ENCODE peak calls at places on chromosome 5, in eight cellular contexts. One of them, this sample, is unnamed.

GRCh38 chr5:80181618-80182211 is 74.1 kb downstream of the SERINC5 start:
- DNase-seq in ascending aorta: no peak
- DNase-seq in activated CD4-positive, alpha-beta T cell treated with anti-CD3 and anti-CD28 coated beads for 1 hour: no peak
- DNase-seq in activated naive CD4-positive, alpha-beta T cell treated with anti-CD3 and anti-CD28 coated beads for 36 hours: peak; percentile 69
- DNase-seq in cardiac muscle cell: peak; percentile 47
- DNase-seq in right atrium auricular region: no peak
- DNase-seq in upper lobe of right lung: peak; percentile 79
- DNase-seq in glutamatergic neuron: no peak
- DNase-seq in this sample: no peak

GRCh38 chr5:149035282-149035882 is 27.5 kb downstream of the SH3TC2 start:
- DNase-seq in ascending aorta: no peak
- DNase-seq in activated CD4-positive, alpha-beta T cell treated with anti-CD3 and anti-CD28 coated beads for 1 hour: peak; percentile 40
- DNase-seq in activated naive CD4-positive, alpha-beta T cell treated with anti-CD3 and anti-CD28 coated beads for 36 hours: peak; percentile 89
- DNase-seq in cardiac muscle cell: peak; percentile 85
- DNase-seq in right atrium auricular region: peak; percentile 85
- DNase-seq in upper lobe of right lung: peak; percentile 85
- DNase-seq in glutamatergic neuron: peak; percentile 82
- DNase-seq in this sample: peak; percentile 81

GRCh38 chr5:143154495-143155375 is 248.8 kb downstream of the NR3C1 start:
- DNase-seq in ascending aorta: no peak
- DNase-seq in activated CD4-positive, alpha-beta T cell treated with anti-CD3 and anti-CD28 coated beads for 1 hour: no peak
- DNase-seq in activated naive CD4-positive, alpha-beta T cell treated with anti-CD3 and anti-CD28 coated beads for 36 hours: no peak
- DNase-seq in cardiac muscle cell: no peak
- DNase-seq in right atrium auricular region: no peak
- DNase-seq in upper lobe of right lung: no peak
- DNase-seq in glutamatergic neuron: no peak
- DNase-seq in this sample: peak; percentile 79

GRCh38 chr5:147216552-147217154 is 18.2 kb upstream of the STK32A start:
- DNase-seq in ascending aorta: no peak
- DNase-seq in activated CD4-positive, alpha-beta T cell treated with anti-CD3 and anti-CD28 coated beads for 1 hour: no peak
- DNase-seq in activated naive CD4-positive, alpha-beta T cell treated with anti-CD3 and anti-CD28 coated beads for 36 hours: peak; percentile 8
- DNase-seq in cardiac muscle cell: peak; percentile 30
- DNase-seq in right atrium auricular region: no peak
- DNase-seq in upper lobe of right lung: no peak
- DNase-seq in glutamatergic neuron: no peak
- DNase-seq in this sample: peak; percentile 61

GRCh38 chr5:171893290-171893890 is 107.8 kb downstream of the SMIM23 start:
- DNase-seq in ascending aorta: no peak
- DNase-seq in activated CD4-positive, alpha-beta T cell treated with anti-CD3 and anti-CD28 coated beads for 1 hour: no peak
- DNase-seq in activated naive CD4-positive, alpha-beta T cell treated with anti-CD3 and anti-CD28 coated beads for 36 hours: no peak
- DNase-seq in cardiac muscle cell: peak; percentile 55
- DNase-seq in right atrium auricular region: no peak
- DNase-seq in upper lobe of right lung: no peak
- DNase-seq in glutamatergic neuron: no peak
- DNase-seq in this sample: no peak

GRCh38 chr5:83577036-83577636 is 105.6 kb downstream of the VCAN start:
- DNase-seq in ascending aorta: no peak
- DNase-seq in activated CD4-positive, alpha-beta T cell treated with anti-CD3 and anti-CD28 coated beads for 1 hour: no peak
- DNase-seq in activated naive CD4-positive, alpha-beta T cell treated with anti-CD3 and anti-CD28 coated beads for 36 hours: no peak
- DNase-seq in cardiac muscle cell: peak; percentile 82
- DNase-seq in right atrium auricular region: no peak
- DNase-seq in upper lobe of right lung: no peak
- DNase-seq in glutamatergic neuron: no peak
- DNase-seq in this sample: peak; percentile 54

GRCh38 chr5:50744761-50745160 is 78.3 kb downstream of the PARP8 start:
- DNase-seq in ascending aorta: no peak
- DNase-seq in activated CD4-positive, alpha-beta T cell treated with anti-CD3 and anti-CD28 coated beads for 1 hour: no peak
- DNase-seq in activated naive CD4-positive, alpha-beta T cell treated with anti-CD3 and anti-CD28 coated beads for 36 hours: no peak
- DNase-seq in cardiac muscle cell: peak; percentile 18
- DNase-seq in right atrium auricular region: no peak
- DNase-seq in upper lobe of right lung: no peak
- DNase-seq in glutamatergic neuron: no peak
- DNase-seq in this sample: no peak

GRCh38 chr5:107067391-107067790 is 603.3 kb downstream of the EFNA5 start:
- DNase-seq in ascending aorta: no peak
- DNase-seq in activated CD4-positive, alpha-beta T cell treated with anti-CD3 and anti-CD28 coated beads for 1 hour: no peak
- DNase-seq in activated naive CD4-positive, alpha-beta T cell treated with anti-CD3 and anti-CD28 coated beads for 36 hours: no peak
- DNase-seq in cardiac muscle cell: no peak
- DNase-seq in right atrium auricular region: no peak
- DNase-seq in upper lobe of right lung: no peak
- DNase-seq in glutamatergic neuron: no peak
- DNase-seq in this sample: no peak

GRCh38 chr5:14167211-14167845 is 24.2 kb downstream of the TRIO start:
- DNase-seq in ascending aorta: no peak
- DNase-seq in activated CD4-positive, alpha-beta T cell treated with anti-CD3 and anti-CD28 coated beads for 1 hour: no peak
- DNase-seq in activated naive CD4-positive, alpha-beta T cell treated with anti-CD3 and anti-CD28 coated beads for 36 hours: no peak
- DNase-seq in cardiac muscle cell: peak; percentile 38
- DNase-seq in right atrium auricular region: no peak
- DNase-seq in upper lobe of right lung: no peak
- DNase-seq in glutamatergic neuron: no peak
- DNase-seq in this sample: no peak

GRCh38 chr5:31692561-31693221 is 53.8 kb downstream of the PDZD2 start:
- DNase-seq in ascending aorta: no peak
- DNase-seq in activated CD4-positive, alpha-beta T cell treated with anti-CD3 and anti-CD28 coated beads for 1 hour: no peak
- DNase-seq in activated naive CD4-positive, alpha-beta T cell treated with anti-CD3 and anti-CD28 coated beads for 36 hours: no peak
- DNase-seq in cardiac muscle cell: no peak
- DNase-seq in right atrium auricular region: no peak
- DNase-seq in upper lobe of right lung: peak; percentile 54
- DNase-seq in glutamatergic neuron: no peak
- DNase-seq in this sample: no peak

GRCh38 chr5:66134407-66134843 is 9.7 kb upstream of the SREK1 start:
- DNase-seq in ascending aorta: no peak
- DNase-seq in activated CD4-positive, alpha-beta T cell treated with anti-CD3 and anti-CD28 coated beads for 1 hour: no peak
- DNase-seq in activated naive CD4-positive, alpha-beta T cell treated with anti-CD3 and anti-CD28 coated beads for 36 hours: no peak
- DNase-seq in cardiac muscle cell: peak; percentile 46
- DNase-seq in right atrium auricular region: no peak
- DNase-seq in upper lobe of right lung: no peak
- DNase-seq in glutamatergic neuron: no peak
- DNase-seq in this sample: no peak

GRCh38 chr5:87151547-87151946 is 116.1 kb upstream of the RASA1 start:
- DNase-seq in ascending aorta: no peak
- DNase-seq in activated CD4-positive, alpha-beta T cell treated with anti-CD3 and anti-CD28 coated beads for 1 hour: no peak
- DNase-seq in activated naive CD4-positive, alpha-beta T cell treated with anti-CD3 and anti-CD28 coated beads for 36 hours: no peak
- DNase-seq in cardiac muscle cell: peak; percentile 80
- DNase-seq in right atrium auricular region: no peak
- DNase-seq in upper lobe of right lung: no peak
- DNase-seq in glutamatergic neuron: no peak
- DNase-seq in this sample: no peak

GRCh38 chr5:32210151-32210550 is 36.0 kb upstream of the GOLPH3 start:
- DNase-seq in ascending aorta: no peak
- DNase-seq in activated CD4-positive, alpha-beta T cell treated with anti-CD3 and anti-CD28 coated beads for 1 hour: no peak
- DNase-seq in activated naive CD4-positive, alpha-beta T cell treated with anti-CD3 and anti-CD28 coated beads for 36 hours: no peak
- DNase-seq in cardiac muscle cell: no peak
- DNase-seq in right atrium auricular region: no peak
- DNase-seq in upper lobe of right lung: no peak
- DNase-seq in glutamatergic neuron: no peak
- DNase-seq in this sample: no peak

GRCh38 chr5:96293966-96294886 is 138.8 kb downstream of the PCSK1 start:
- DNase-seq in ascending aorta: no peak
- DNase-seq in activated CD4-positive, alpha-beta T cell treated with anti-CD3 and anti-CD28 coated beads for 1 hour: no peak
- DNase-seq in activated naive CD4-positive, alpha-beta T cell treated with anti-CD3 and anti-CD28 coated beads for 36 hours: no peak
- DNase-seq in cardiac muscle cell: no peak
- DNase-seq in right atrium auricular region: no peak
- DNase-seq in upper lobe of right lung: no peak
- DNase-seq in glutamatergic neuron: no peak
- DNase-seq in this sample: no peak

GRCh38 chr5:132202711-132203463 is 24.8 kb downstream of the P4HA2 start:
- DNase-seq in ascending aorta: no peak
- DNase-seq in activated CD4-positive, alpha-beta T cell treated with anti-CD3 and anti-CD28 coated beads for 1 hour: no peak
- DNase-seq in activated naive CD4-positive, alpha-beta T cell treated with anti-CD3 and anti-CD28 coated beads for 36 hours: no peak
- DNase-seq in cardiac muscle cell: no peak
- DNase-seq in right atrium auricular region: no peak
- DNase-seq in upper lobe of right lung: no peak
- DNase-seq in glutamatergic neuron: no peak
- DNase-seq in this sample: no peak

GRCh38 chr5:41186143-41186542 is 27.2 kb downstream of the C6 start:
- DNase-seq in ascending aorta: no peak
- DNase-seq in activated CD4-positive, alpha-beta T cell treated with anti-CD3 and anti-CD28 coated beads for 1 hour: no peak
- DNase-seq in activated naive CD4-positive, alpha-beta T cell treated with anti-CD3 and anti-CD28 coated beads for 36 hours: no peak
- DNase-seq in cardiac muscle cell: no peak
- DNase-seq in right atrium auricular region: no peak
- DNase-seq in upper lobe of right lung: no peak
- DNase-seq in glutamatergic neuron: no peak
- DNase-seq in this sample: peak; percentile 4

GRCh38 chr5:112697301-112697700 is 40.4 kb upstream of the APC start:
- DNase-seq in ascending aorta: no peak
- DNase-seq in activated CD4-positive, alpha-beta T cell treated with anti-CD3 and anti-CD28 coated beads for 1 hour: no peak
- DNase-seq in activated naive CD4-positive, alpha-beta T cell treated with anti-CD3 and anti-CD28 coated beads for 36 hours: no peak
- DNase-seq in cardiac muscle cell: no peak
- DNase-seq in right atrium auricular region: no peak
- DNase-seq in upper lobe of right lung: no peak
- DNase-seq in glutamatergic neuron: no peak
- DNase-seq in this sample: no peak

GRCh38 chr5:90293931-90294330 is 115.6 kb downstream of the CETN3 start:
- DNase-seq in ascending aorta: no peak
- DNase-seq in activated CD4-positive, alpha-beta T cell treated with anti-CD3 and anti-CD28 coated beads for 1 hour: no peak
- DNase-seq in activated naive CD4-positive, alpha-beta T cell treated with anti-CD3 and anti-CD28 coated beads for 36 hours: no peak
- DNase-seq in cardiac muscle cell: peak; percentile 86
- DNase-seq in right atrium auricular region: no peak
- DNase-seq in upper lobe of right lung: no peak
- DNase-seq in glutamatergic neuron: no peak
- DNase-seq in this sample: peak; percentile 85

GRCh38 chr5:83220331-83220730 is 143.0 kb downstream of the XRCC4 start:
- DNase-seq in ascending aorta: no peak
- DNase-seq in activated CD4-positive, alpha-beta T cell treated with anti-CD3 and anti-CD28 coated beads for 1 hour: no peak
- DNase-seq in activated naive CD4-positive, alpha-beta T cell treated with anti-CD3 and anti-CD28 coated beads for 36 hours: no peak
- DNase-seq in cardiac muscle cell: no peak
- DNase-seq in right atrium auricular region: no peak
- DNase-seq in upper lobe of right lung: no peak
- DNase-seq in glutamatergic neuron: no peak
- DNase-seq in this sample: peak; percentile 73

GRCh38 chr5:150619359-150620230 is 20.9 kb upstream of the SYNPO start:
- DNase-seq in ascending aorta: no peak
- DNase-seq in activated CD4-positive, alpha-beta T cell treated with anti-CD3 and anti-CD28 coated beads for 1 hour: no peak
- DNase-seq in activated naive CD4-positive, alpha-beta T cell treated with anti-CD3 and anti-CD28 coated beads for 36 hours: no peak
- DNase-seq in cardiac muscle cell: peak; percentile 85
- DNase-seq in right atrium auricular region: peak; percentile 89
- DNase-seq in upper lobe of right lung: no peak
- DNase-seq in glutamatergic neuron: no peak
- DNase-seq in this sample: no peak

GRCh38 chr5:18745591-18745987 is 1111.3 kb downstream of the TAF11L14 start:
- DNase-seq in ascending aorta: no peak
- DNase-seq in activated CD4-positive, alpha-beta T cell treated with anti-CD3 and anti-CD28 coated beads for 1 hour: no peak
- DNase-seq in activated naive CD4-positive, alpha-beta T cell treated with anti-CD3 and anti-CD28 coated beads for 36 hours: peak; percentile 23
- DNase-seq in cardiac muscle cell: no peak
- DNase-seq in right atrium auricular region: no peak
- DNase-seq in upper lobe of right lung: no peak
- DNase-seq in glutamatergic neuron: no peak
- DNase-seq in this sample: no peak

GRCh38 chr5:131067596-131067995 is 97.5 kb downstream of the HINT1 start:
- DNase-seq in ascending aorta: no peak
- DNase-seq in activated CD4-positive, alpha-beta T cell treated with anti-CD3 and anti-CD28 coated beads for 1 hour: no peak
- DNase-seq in activated naive CD4-positive, alpha-beta T cell treated with anti-CD3 and anti-CD28 coated beads for 36 hours: no peak
- DNase-seq in cardiac muscle cell: no peak
- DNase-seq in right atrium auricular region: no peak
- DNase-seq in upper lobe of right lung: no peak
- DNase-seq in glutamatergic neuron: no peak
- DNase-seq in this sample: no peak

GRCh38 chr5:142808778-142809606 is 38.8 kb downstream of the ARHGAP26 start:
- DNase-seq in ascending aorta: no peak
- DNase-seq in activated CD4-positive, alpha-beta T cell treated with anti-CD3 and anti-CD28 coated beads for 1 hour: no peak
- DNase-seq in activated naive CD4-positive, alpha-beta T cell treated with anti-CD3 and anti-CD28 coated beads for 36 hours: no peak
- DNase-seq in cardiac muscle cell: no peak
- DNase-seq in right atrium auricular region: no peak
- DNase-seq in upper lobe of right lung: no peak
- DNase-seq in glutamatergic neuron: no peak
- DNase-seq in this sample: no peak

GRCh38 chr5:65802080-65802479 is 80.1 kb downstream of the NLN start:
- DNase-seq in ascending aorta: no peak
- DNase-seq in activated CD4-positive, alpha-beta T cell treated with anti-CD3 and anti-CD28 coated beads for 1 hour: no peak
- DNase-seq in activated naive CD4-positive, alpha-beta T cell treated with anti-CD3 and anti-CD28 coated beads for 36 hours: no peak
- DNase-seq in cardiac muscle cell: no peak
- DNase-seq in right atrium auricular region: no peak
- DNase-seq in upper lobe of right lung: no peak
- DNase-seq in glutamatergic neuron: no peak
- DNase-seq in this sample: no peak

GRCh38 chr5:124519396-124519795 is 227.0 kb downstream of the ZNF608 start:
- DNase-seq in ascending aorta: no peak
- DNase-seq in activated CD4-positive, alpha-beta T cell treated with anti-CD3 and anti-CD28 coated beads for 1 hour: no peak
- DNase-seq in activated naive CD4-positive, alpha-beta T cell treated with anti-CD3 and anti-CD28 coated beads for 36 hours: no peak
- DNase-seq in cardiac muscle cell: peak; percentile 89
- DNase-seq in right atrium auricular region: no peak
- DNase-seq in upper lobe of right lung: no peak
- DNase-seq in glutamatergic neuron: no peak
- DNase-seq in this sample: no peak

GRCh38 chr5:39439582-39439981 is 14.8 kb upstream of the DAB2 start:
- DNase-seq in ascending aorta: no peak
- DNase-seq in activated CD4-positive, alpha-beta T cell treated with anti-CD3 and anti-CD28 coated beads for 1 hour: no peak
- DNase-seq in activated naive CD4-positive, alpha-beta T cell treated with anti-CD3 and anti-CD28 coated beads for 36 hours: no peak
- DNase-seq in cardiac muscle cell: no peak
- DNase-seq in right atrium auricular region: no peak
- DNase-seq in upper lobe of right lung: no peak
- DNase-seq in glutamatergic neuron: no peak
- DNase-seq in this sample: no peak

GRCh38 chr5:91129748-91130147 is 253.4 kb downstream of the ARRDC3 start:
- DNase-seq in ascending aorta: no peak
- DNase-seq in activated CD4-positive, alpha-beta T cell treated with anti-CD3 and anti-CD28 coated beads for 1 hour: no peak
- DNase-seq in activated naive CD4-positive, alpha-beta T cell treated with anti-CD3 and anti-CD28 coated beads for 36 hours: no peak
- DNase-seq in cardiac muscle cell: no peak
- DNase-seq in right atrium auricular region: no peak
- DNase-seq in upper lobe of right lung: no peak
- DNase-seq in glutamatergic neuron: no peak
- DNase-seq in this sample: no peak

GRCh38 chr5:142881076-142881466 is 110.9 kb downstream of the ARHGAP26 start:
- DNase-seq in ascending aorta: no peak
- DNase-seq in activated CD4-positive, alpha-beta T cell treated with anti-CD3 and anti-CD28 coated beads for 1 hour: no peak
- DNase-seq in activated naive CD4-positive, alpha-beta T cell treated with anti-CD3 and anti-CD28 coated beads for 36 hours: no peak
- DNase-seq in cardiac muscle cell: peak; percentile 71
- DNase-seq in right atrium auricular region: no peak
- DNase-seq in upper lobe of right lung: no peak
- DNase-seq in glutamatergic neuron: no peak
- DNase-seq in this sample: peak; percentile 95

GRCh38 chr5:132469380-132470372 is 20.9 kb downstream of the IRF1 start:
- DNase-seq in ascending aorta: no peak
- DNase-seq in activated CD4-positive, alpha-beta T cell treated with anti-CD3 and anti-CD28 coated beads for 1 hour: peak; percentile 7
- DNase-seq in activated naive CD4-positive, alpha-beta T cell treated with anti-CD3 and anti-CD28 coated beads for 36 hours: peak; percentile 2
- DNase-seq in cardiac muscle cell: peak; percentile 67
- DNase-seq in right atrium auricular region: no peak
- DNase-seq in upper lobe of right lung: peak; percentile 28
- DNase-seq in glutamatergic neuron: no peak
- DNase-seq in this sample: no peak

GRCh38 chr5:150270546-150271295 is 18.9 kb downstream of the CAMK2A start:
- DNase-seq in ascending aorta: no peak
- DNase-seq in activated CD4-positive, alpha-beta T cell treated with anti-CD3 and anti-CD28 coated beads for 1 hour: no peak
- DNase-seq in activated naive CD4-positive, alpha-beta T cell treated with anti-CD3 and anti-CD28 coated beads for 36 hours: no peak
- DNase-seq in cardiac muscle cell: no peak
- DNase-seq in right atrium auricular region: no peak
- DNase-seq in upper lobe of right lung: no peak
- DNase-seq in glutamatergic neuron: no peak
- DNase-seq in this sample: peak; percentile 37

GRCh38 chr5:2752059-2752874 is 790 bp upstream of the IRX2 start:
- DNase-seq in ascending aorta: no peak
- DNase-seq in activated CD4-positive, alpha-beta T cell treated with anti-CD3 and anti-CD28 coated beads for 1 hour: no peak
- DNase-seq in activated naive CD4-positive, alpha-beta T cell treated with anti-CD3 and anti-CD28 coated beads for 36 hours: no peak
- DNase-seq in cardiac muscle cell: no peak
- DNase-seq in right atrium auricular region: no peak
- DNase-seq in upper lobe of right lung: peak; percentile 90
- DNase-seq in glutamatergic neuron: no peak
- DNase-seq in this sample: peak; percentile 44

GRCh38 chr5:112283943-112284342 is 135.1 kb downstream of the EPB41L4A start:
- DNase-seq in ascending aorta: no peak
- DNase-seq in activated CD4-positive, alpha-beta T cell treated with anti-CD3 and anti-CD28 coated beads for 1 hour: no peak
- DNase-seq in activated naive CD4-positive, alpha-beta T cell treated with anti-CD3 and anti-CD28 coated beads for 36 hours: no peak
- DNase-seq in cardiac muscle cell: no peak
- DNase-seq in right atrium auricular region: no peak
- DNase-seq in upper lobe of right lung: no peak
- DNase-seq in glutamatergic neuron: no peak
- DNase-seq in this sample: no peak

GRCh38 chr5:144697847-144698262 is 527.2 kb downstream of the KCTD16 start:
- DNase-seq in ascending aorta: no peak
- DNase-seq in activated CD4-positive, alpha-beta T cell treated with anti-CD3 and anti-CD28 coated beads for 1 hour: no peak
- DNase-seq in activated naive CD4-positive, alpha-beta T cell treated with anti-CD3 and anti-CD28 coated beads for 36 hours: no peak
- DNase-seq in cardiac muscle cell: peak; percentile 14
- DNase-seq in right atrium auricular region: no peak
- DNase-seq in upper lobe of right lung: no peak
- DNase-seq in glutamatergic neuron: no peak
- DNase-seq in this sample: peak; percentile 65

This sample was measured in mesendoderm.